ENCODE peak calls at places on chromosomes 16 and 17, in seven cellular contexts. One of them, this sample, is unnamed.

GRCh38 chr17:1454541-1454940 is 1.5 kb downstream of the CRK start:
- DNase-seq in AG10803: no peak
- DNase-seq in fibroblast of villous mesenchyme: no peak
- DNase-seq in foreskin fibroblast: no peak
- DNase-seq in CD8-positive, alpha-beta T cell: no peak
- DNase-seq in thoracic aorta: no peak
- DNase-seq in GM12878: no peak
- DNase-seq in this sample: no peak

GRCh38 chr17:62778990-62779681 is 29.0 kb downstream of the MARCHF10 start:
- DNase-seq in fibroblast of villous mesenchyme: peak
- DNase-seq in CD8-positive, alpha-beta T cell: no peak
- DNase-seq in thoracic aorta: no peak
- DNase-seq in foreskin fibroblast: peak
- DNase-seq in AG10803: peak
- DNase-seq in GM12878: no peak
- DNase-seq in this sample: no peak

GRCh38 chr17:57313276-57313835 is 57.0 kb downstream of the MSI2 start:
- DNase-seq in AG10803: no peak
- DNase-seq in thoracic aorta: no peak
- DNase-seq in CD8-positive, alpha-beta T cell: no peak
- DNase-seq in foreskin fibroblast: no peak
- DNase-seq in GM12878: no peak
- DNase-seq in fibroblast of villous mesenchyme: no peak
- DNase-seq in this sample: no peak

GRCh38 chr17:48728232-48729231 is at the start of gene HOXB13:
- DNase-seq in AG10803: peak
- DNase-seq in CD8-positive, alpha-beta T cell: peak
- DNase-seq in GM12878: no peak
- DNase-seq in thoracic aorta: no peak
- DNase-seq in foreskin fibroblast: peak
- DNase-seq in fibroblast of villous mesenchyme: peak
- DNase-seq in this sample: no peak

GRCh38 chr17:8887834-8888703 is 20.6 kb upstream of the PIK3R6 start:
- DNase-seq in fibroblast of villous mesenchyme: peak
- DNase-seq in thoracic aorta: no peak
- DNase-seq in AG10803: peak
- DNase-seq in GM12878: no peak
- DNase-seq in CD8-positive, alpha-beta T cell: no peak
- DNase-seq in foreskin fibroblast: peak
- DNase-seq in this sample: peak

GRCh38 chr16:64627781-64628180 is 494.1 kb downstream of the CDH11 start:
- DNase-seq in foreskin fibroblast: no peak
- DNase-seq in fibroblast of villous mesenchyme: no peak
- DNase-seq in thoracic aorta: no peak
- DNase-seq in AG10803: no peak
- DNase-seq in GM12878: no peak
- DNase-seq in CD8-positive, alpha-beta T cell: no peak
- DNase-seq in this sample: no peak

GRCh38 chr17:35750526-35751395 is 2.3 kb downstream of the GAS2L2 start:
- DNase-seq in fibroblast of villous mesenchyme: no peak
- DNase-seq in foreskin fibroblast: no peak
- DNase-seq in CD8-positive, alpha-beta T cell: no peak
- DNase-seq in thoracic aorta: no peak
- DNase-seq in GM12878: no peak
- DNase-seq in AG10803: no peak
- DNase-seq in this sample: no peak

GRCh38 chr17:42706732-42707131 is 24.4 kb downstream of the CNTNAP1 start:
- DNase-seq in foreskin fibroblast: no peak
- DNase-seq in AG10803: no peak
- DNase-seq in fibroblast of villous mesenchyme: no peak
- DNase-seq in thoracic aorta: no peak
- DNase-seq in CD8-positive, alpha-beta T cell: peak
- DNase-seq in GM12878: peak
- DNase-seq in this sample: no peak

GRCh38 chr16:24609740-24610420 is 70.5 kb downstream of the RBBP6 start:
- DNase-seq in thoracic aorta: peak
- DNase-seq in foreskin fibroblast: peak
- DNase-seq in GM12878: no peak
- DNase-seq in CD8-positive, alpha-beta T cell: no peak
- DNase-seq in fibroblast of villous mesenchyme: peak
- DNase-seq in AG10803: peak
- DNase-seq in this sample: peak

GRCh38 chr17:82323514-82324234 is 6.3 kb upstream of the CD7 start:
- DNase-seq in fibroblast of villous mesenchyme: no peak
- DNase-seq in GM12878: no peak
- DNase-seq in foreskin fibroblast: no peak
- DNase-seq in AG10803: no peak
- DNase-seq in CD8-positive, alpha-beta T cell: no peak
- DNase-seq in thoracic aorta: no peak
- DNase-seq in this sample: no peak

GRCh38 chr16:57957396-57958392 is 13.2 kb downstream of the CNGB1 start:
- DNase-seq in CD8-positive, alpha-beta T cell: no peak
- DNase-seq in fibroblast of villous mesenchyme: no peak
- DNase-seq in AG10803: no peak
- DNase-seq in GM12878: no peak
- DNase-seq in foreskin fibroblast: no peak
- DNase-seq in thoracic aorta: no peak
- DNase-seq in this sample: no peak

GRCh38 chr17:53919356-53919755 is 96.6 kb downstream of the KIF2B start:
- DNase-seq in AG10803: no peak
- DNase-seq in GM12878: no peak
- DNase-seq in thoracic aorta: no peak
- DNase-seq in foreskin fibroblast: no peak
- DNase-seq in fibroblast of villous mesenchyme: no peak
- DNase-seq in CD8-positive, alpha-beta T cell: no peak
- DNase-seq in this sample: no peak

GRCh38 chr17:7262192-7263070 is at the start of gene CLDN7:
- DNase-seq in foreskin fibroblast: no peak
- DNase-seq in thoracic aorta: no peak
- DNase-seq in fibroblast of villous mesenchyme: no peak
- DNase-seq in AG10803: no peak
- DNase-seq in GM12878: no peak
- DNase-seq in CD8-positive, alpha-beta T cell: peak
- DNase-seq in this sample: no peak

GRCh38 chr17:77107506-77108433 is 33.0 kb upstream of the SEC14L1 start:
- DNase-seq in fibroblast of villous mesenchyme: peak
- DNase-seq in GM12878: peak
- DNase-seq in AG10803: peak
- DNase-seq in foreskin fibroblast: peak
- DNase-seq in thoracic aorta: no peak
- DNase-seq in CD8-positive, alpha-beta T cell: peak
- DNase-seq in this sample: no peak

GRCh38 chr16:77618951-77619350 is 103.4 kb upstream of the NUDT7 start:
- DNase-seq in GM12878: no peak
- DNase-seq in thoracic aorta: no peak
- DNase-seq in foreskin fibroblast: no peak
- DNase-seq in AG10803: no peak
- DNase-seq in fibroblast of villous mesenchyme: no peak
- DNase-seq in CD8-positive, alpha-beta T cell: no peak
- DNase-seq in this sample: no peak

GRCh38 chr17:49916854-49917515 is 52.0 kb upstream of the DLX4 start:
- DNase-seq in AG10803: no peak
- DNase-seq in thoracic aorta: no peak
- DNase-seq in foreskin fibroblast: no peak
- DNase-seq in CD8-positive, alpha-beta T cell: no peak
- DNase-seq in GM12878: no peak
- DNase-seq in fibroblast of villous mesenchyme: no peak
- DNase-seq in this sample: no peak

GRCh38 chr16:2770057-2770780 is 6.9 kb downstream of the ELOB start:
- DNase-seq in AG10803: no peak
- DNase-seq in CD8-positive, alpha-beta T cell: no peak
- DNase-seq in foreskin fibroblast: no peak
- DNase-seq in thoracic aorta: no peak
- DNase-seq in GM12878: no peak
- DNase-seq in fibroblast of villous mesenchyme: no peak
- DNase-seq in this sample: no peak
- TF ChIP-seq CTCF in AG10803: no peak
- TF ChIP-seq CTCF in CD8-positive, alpha-beta T cell: no peak
- TF ChIP-seq CTCF in foreskin fibroblast: no peak
- TF ChIP-seq CTCF in thoracic aorta: no peak
- TF ChIP-seq CTCF in GM12878: no peak
- TF ChIP-seq CTCF in fibroblast of villous mesenchyme: peak
- TF ChIP-seq CTCF in this sample: no peak

DNA sequence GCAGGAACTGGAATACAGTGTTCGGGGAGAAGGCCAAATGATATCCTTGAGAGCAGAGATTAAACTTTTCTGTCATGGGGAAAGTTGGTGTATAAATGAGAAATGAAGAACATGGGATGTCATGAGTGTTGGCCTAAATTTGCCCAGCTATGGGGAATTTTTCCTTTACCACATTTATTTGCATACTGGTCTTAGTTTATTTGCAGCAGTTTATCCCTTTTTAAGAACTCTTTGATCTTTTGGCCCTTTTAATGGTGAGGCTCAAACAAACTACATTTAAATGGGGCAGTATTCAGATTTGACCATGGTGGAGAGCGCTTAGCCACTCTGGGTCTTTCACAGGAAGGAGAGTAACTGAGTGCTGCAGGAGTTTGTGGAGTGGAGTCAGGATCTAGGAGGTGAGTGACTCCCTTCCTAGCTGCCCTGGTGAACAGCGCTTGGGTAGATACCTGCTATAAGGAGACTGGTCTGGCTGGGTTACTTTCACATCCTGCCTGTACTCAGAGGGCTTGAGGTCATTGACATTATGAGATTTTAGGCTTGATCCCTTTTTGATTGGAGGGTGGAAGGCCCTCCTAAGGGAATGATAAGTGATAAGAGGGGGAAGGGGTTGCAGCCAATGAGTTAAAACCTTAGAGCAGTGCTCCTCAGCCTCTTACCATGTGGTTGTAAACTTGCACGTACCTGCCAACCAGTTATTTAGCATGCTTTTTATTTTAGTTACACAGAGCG is 10.7 kb downstream of the PYCARD start:
- DNase-seq in AG10803: no peak
- DNase-seq in foreskin fibroblast: no peak
- DNase-seq in thoracic aorta: no peak
- DNase-seq in CD8-positive, alpha-beta T cell: no peak
- DNase-seq in fibroblast of villous mesenchyme: no peak
- DNase-seq in GM12878: no peak
- DNase-seq in this sample: no peak
- TF ChIP-seq CTCF in AG10803: no peak
- TF ChIP-seq CTCF in foreskin fibroblast: no peak
- TF ChIP-seq CTCF in thoracic aorta: no peak
- TF ChIP-seq CTCF in CD8-positive, alpha-beta T cell: no peak
- TF ChIP-seq CTCF in fibroblast of villous mesenchyme: no peak
- TF ChIP-seq CTCF in GM12878: no peak
- TF ChIP-seq CTCF in this sample: no peak

GRCh38 chr16:5058476-5058875 is 7.3 kb downstream of the C16orf89 start:
- DNase-seq in fibroblast of villous mesenchyme: no peak
- DNase-seq in thoracic aorta: no peak
- DNase-seq in GM12878: no peak
- DNase-seq in CD8-positive, alpha-beta T cell: no peak
- DNase-seq in foreskin fibroblast: peak
- DNase-seq in AG10803: no peak
- DNase-seq in this sample: peak
- TF ChIP-seq CTCF in fibroblast of villous mesenchyme: peak
- TF ChIP-seq CTCF in thoracic aorta: no peak
- TF ChIP-seq CTCF in GM12878: no peak
- TF ChIP-seq CTCF in CD8-positive, alpha-beta T cell: no peak
- TF ChIP-seq CTCF in foreskin fibroblast: peak
- TF ChIP-seq CTCF in AG10803: peak
- TF ChIP-seq CTCF in this sample: peak

DNA sequence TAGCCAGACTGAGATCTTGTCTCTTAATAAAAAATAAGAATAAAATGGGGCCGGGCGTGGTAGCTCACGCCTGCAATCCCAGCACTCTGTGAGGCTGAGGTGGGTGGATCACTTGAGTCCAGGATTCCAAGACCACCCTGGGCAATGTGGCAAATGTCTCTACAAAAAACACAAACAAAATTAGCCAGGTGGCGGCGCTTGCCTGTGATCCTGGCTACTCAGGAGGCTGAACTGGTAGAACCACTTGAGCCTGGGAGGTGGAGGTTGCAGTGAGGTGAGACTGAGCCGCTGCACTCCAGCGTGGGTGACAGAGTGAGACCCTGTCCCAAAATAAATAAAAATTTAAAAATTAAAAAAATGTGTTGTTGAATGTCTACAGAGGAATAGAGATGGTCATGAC is 2.9 kb upstream of the DEF8 start:
- DNase-seq in GM12878: no peak
- DNase-seq in thoracic aorta: no peak
- DNase-seq in fibroblast of villous mesenchyme: no peak
- DNase-seq in CD8-positive, alpha-beta T cell: no peak
- DNase-seq in AG10803: no peak
- DNase-seq in foreskin fibroblast: no peak
- DNase-seq in this sample: no peak
- TF ChIP-seq CTCF in GM12878: no peak
- TF ChIP-seq CTCF in thoracic aorta: no peak
- TF ChIP-seq CTCF in fibroblast of villous mesenchyme: no peak
- TF ChIP-seq CTCF in CD8-positive, alpha-beta T cell: no peak
- TF ChIP-seq CTCF in AG10803: no peak
- TF ChIP-seq CTCF in foreskin fibroblast: no peak
- TF ChIP-seq CTCF in this sample: no peak

GRCh38 chr17:4017377-4017776 is 53.1 kb upstream of the ATP2A3 start:
- DNase-seq in fibroblast of villous mesenchyme: no peak
- DNase-seq in thoracic aorta: no peak
- DNase-seq in GM12878: no peak
- DNase-seq in foreskin fibroblast: no peak
- DNase-seq in AG10803: no peak
- DNase-seq in CD8-positive, alpha-beta T cell: no peak
- DNase-seq in this sample: no peak
- TF ChIP-seq CTCF in fibroblast of villous mesenchyme: peak
- TF ChIP-seq CTCF in thoracic aorta: no peak
- TF ChIP-seq CTCF in GM12878: peak
- TF ChIP-seq CTCF in foreskin fibroblast: no peak
- TF ChIP-seq CTCF in AG10803: no peak
- TF ChIP-seq CTCF in CD8-positive, alpha-beta T cell: no peak
- TF ChIP-seq CTCF in this sample: peak

DNA sequence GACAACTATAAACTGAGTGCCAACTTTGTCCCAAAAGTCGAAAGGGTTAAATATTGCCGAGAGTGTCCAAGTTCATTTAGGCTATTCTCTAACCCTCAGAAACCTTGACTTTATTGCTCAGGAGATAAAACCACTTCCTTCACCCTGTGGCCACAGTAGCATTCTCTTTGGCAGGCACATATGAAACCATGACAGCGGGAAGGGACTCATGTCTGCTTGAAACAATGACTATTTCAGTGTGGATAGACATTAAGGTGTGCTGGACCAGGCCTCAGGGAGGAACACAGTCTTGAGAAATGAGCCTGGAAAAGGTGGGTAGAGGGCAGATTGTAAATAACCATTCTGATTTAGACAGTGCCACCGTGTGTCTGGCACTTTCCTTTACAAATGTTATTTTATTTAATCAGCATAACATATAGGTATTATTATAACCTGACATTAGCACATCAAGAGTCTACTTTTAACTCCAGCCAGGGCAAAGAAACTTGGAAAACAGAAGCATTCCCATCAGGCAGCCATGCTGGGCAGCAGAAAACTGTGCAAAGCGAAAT is 212.6 kb upstream of the ELAC2 start:
- DNase-seq in CD8-positive, alpha-beta T cell: no peak
- DNase-seq in AG10803: no peak
- DNase-seq in fibroblast of villous mesenchyme: no peak
- DNase-seq in thoracic aorta: no peak
- DNase-seq in GM12878: no peak
- DNase-seq in foreskin fibroblast: no peak
- DNase-seq in this sample: no peak
- TF ChIP-seq CTCF in CD8-positive, alpha-beta T cell: no peak
- TF ChIP-seq CTCF in AG10803: no peak
- TF ChIP-seq CTCF in fibroblast of villous mesenchyme: no peak
- TF ChIP-seq CTCF in thoracic aorta: no peak
- TF ChIP-seq CTCF in GM12878: no peak
- TF ChIP-seq CTCF in foreskin fibroblast: no peak
- TF ChIP-seq CTCF in this sample: no peak

This sample was measured in neural crest cell.